ENCODE peak calls at places on chromosome 9, in six cellular contexts. H is stomach, D is A549, R is RWPE2, F is astrocyte, C is adrenal gland. N is an unnamed sample.

GRCh38 chr9:93968451-93969327 is 13.5 kb upstream of the BARX1 start:
- DNase-seq in D (no peak), H (no peak), F (peak), R (no peak), C (no peak), N (no peak)

GRCh38 chr9:138082918-138083636 is 205.5 kb downstream of the CACNA1B start:
- DNase-seq in F (no peak), R (no peak), C (peak), D (no peak), H (peak), N (no peak)

GRCh38 chr9:76456202-76456926 is 2.6 kb upstream of the GCNT1 start:
- DNase-seq in F (peak), R (no peak), D (no peak), H (peak), C (no peak), N (peak)

GRCh38 chr9:4665357-4665756 is 923 bp downstream of the SPATA6L start:
- DNase-seq in D (no peak), R (no peak), C (no peak), F (peak), H (no peak), N (peak)

GRCh38 chr9:81575976-81576375 is 113.4 kb downstream of the TLE1 start:
- DNase-seq in C (no peak), D (no peak), R (no peak), F (peak), H (no peak), N (peak)

GRCh38 chr9:893843-894420 is 52.4 kb downstream of the DMRT1 start:
- DNase-seq in C (peak), R (no peak), F (peak), D (peak), H (peak), N (peak)

GRCh38 chr9:92480332-92480771 is 2.0 kb downstream of the ASPN start:
- DNase-seq in D (no peak), R (no peak), H (no peak), C (no peak), F (peak), N (peak)

GRCh38 chr9:16870606-16871357 is at the start of gene BNC2:
- DNase-seq in C (peak), H (no peak), R (no peak), F (peak), D (peak), N (peak)

GRCh38 chr9:68750786-68751185 is 45.7 kb downstream of the PIP5K1B start:
- DNase-seq in D (no peak), F (no peak), R (no peak), C (no peak), H (no peak), N (no peak)

GRCh38 chr9:83448606-83449005 is 89.6 kb downstream of the FRMD3 start:
- DNase-seq in C (peak), D (no peak), F (no peak), R (no peak), H (no peak), N (no peak)

GRCh38 chr9:72991772-72992171 is 38.9 kb upstream of the ALDH1A1 start:
- DNase-seq in R (no peak), H (no peak), D (no peak), F (no peak), C (no peak), N (no peak)

GRCh38 chr9:129597355-129598088 is 23.4 kb downstream of the C9orf50 start:
- DNase-seq in C (peak), R (no peak), H (peak), F (peak), D (peak), N (peak)

GRCh38 chr9:15306068-15306756 is 804 bp downstream of the TTC39B start:
- DNase-seq in R (peak), F (peak), H (peak), C (peak), D (no peak), N (peak)

GRCh38 chr9:103798620-103799019 is 295.5 kb upstream of the SMC2 start:
- DNase-seq in R (no peak), C (no peak), D (peak), F (peak), H (no peak), N (peak)

GRCh38 chr9:3455088-3455487 is 70.7 kb downstream of the RFX3 start:
- DNase-seq in H (no peak), R (no peak), C (no peak), F (no peak), D (no peak), N (peak)

GRCh38 chr9:33676746-33677505 is 118.4 kb upstream of the PRSS3 start:
- DNase-seq in C (peak), H (peak), R (no peak), D (peak), F (peak), N (no peak)

GRCh38 chr9:30349526-30350513 is 2034.6 kb upstream of the ACO1 start:
- DNase-seq in R (no peak), C (no peak), H (no peak), D (no peak), F (no peak), N (no peak)

GRCh38 chr9:26643826-26644225 is 248.8 kb downstream of the CAAP1 start:
- DNase-seq in R (no peak), H (no peak), F (no peak), C (no peak), D (no peak), N (no peak)

GRCh38 chr9:88949425-88949824 is 41.8 kb upstream of the S1PR3 start:
- DNase-seq in H (peak), F (peak), D (no peak), C (peak), R (no peak), N (peak)

GRCh38 chr9:91898451-91899433 is 51.3 kb downstream of the ROR2 start:
- DNase-seq in C (peak), R (no peak), H (peak), F (peak), D (no peak), N (peak)

GRCh38 chr9:123387686-123388085 is 31.7 kb downstream of the CRB2 start:
- DNase-seq in D (no peak), R (no peak), F (no peak), C (no peak), H (no peak), N (no peak)

GRCh38 chr9:134338394-134339182 is 12.3 kb downstream of the RXRA start:
- DNase-seq in H (peak), D (no peak), F (no peak), C (no peak), R (no peak), N (no peak)

GRCh38 chr9:131776473-131776872 is 36.6 kb upstream of the RAPGEF1 start:
- DNase-seq in F (peak), C (peak), H (no peak), D (no peak), R (no peak), N (peak)

GRCh38 chr9:127208416-127208815 is 56.2 kb upstream of the GARNL3 start:
- DNase-seq in C (no peak), H (no peak), F (no peak), D (no peak), R (no peak), N (no peak)

GRCh38 chr9:85745203-85745602 is 3.4 kb upstream of the AGTPBP1 start:
- DNase-seq in F (no peak), H (no peak), C (no peak), R (no peak), D (no peak), N (no peak)

GRCh38 chr9:127049044-127049443 is 73.4 kb downstream of the ANGPTL2 start:
- DNase-seq in D (peak), H (peak), F (peak), R (no peak), C (peak), N (peak)

GRCh38 chr9:133877967-133878366 is 114.2 kb downstream of the VAV2 start:
- DNase-seq in D (no peak), F (no peak), H (no peak), C (no peak), R (no peak), N (no peak)

GRCh38 chr9:86945868-86946711 is 1.2 kb downstream of the GAS1 start:
- DNase-seq in D (peak), F (peak), R (peak), C (peak), H (peak), N (peak)

GRCh38 chr9:80951675-80952074 is 737.7 kb downstream of the TLE1 start:
- DNase-seq in H (no peak), C (no peak), D (no peak), F (peak), R (no peak), N (no peak)

GRCh38 chr9:19934301-19934868 is 145.5 kb upstream of the SLC24A2 start:
- DNase-seq in D (no peak), F (peak), C (peak), R (no peak), H (peak), N (peak)

GRCh38 chr9:96618209-96619108 is 1.2 kb downstream of the CDC14B start:
- DNase-seq in R (no peak), D (peak), F (no peak), C (peak), H (peak), N (peak)

GRCh38 chr9:120733190-120733589 is 18.9 kb upstream of the MEGF9 start:
- DNase-seq in R (no peak), D (no peak), H (peak), C (no peak), F (peak), N (peak)

GRCh38 chr9:109264865-109265532 is 55.9 kb downstream of the EPB41L4B start:
- DNase-seq in H (peak), F (no peak), R (peak), D (no peak), C (no peak), N (no peak)

GRCh38 chr9:109923371-109923770 is 143.4 kb downstream of the PALM2AKAP2 start:
- DNase-seq in F (no peak), D (no peak), R (no peak), C (no peak), H (no peak), N (no peak)

GRCh38 chr9:77651203-77651602 is 3.1 kb upstream of the GNA14 start:
- DNase-seq in C (no peak), H (no peak), D (no peak), R (no peak), F (no peak), N (no peak)

GRCh38 chr9:77647267-77647658 is 859 bp downstream of the GNA14 start:
- DNase-seq in F (no peak), R (no peak), D (no peak), H (no peak), C (no peak), N (no peak)

GRCh38 chr9:77648458-77649108 is 461 bp upstream of the GNA14 start:
- DNase-seq in H (peak), R (no peak), F (peak), D (no peak), C (peak), N (peak)

GRCh38 chr9:77647659-77648457 is at the start of gene GNA14:
- DNase-seq in D (no peak), F (peak), C (no peak), R (no peak), H (no peak), N (peak)

GRCh38 chr9:77649109-77649812 is 1.1 kb upstream of the GNA14 start:
- DNase-seq in F (peak), R (no peak), D (peak), C (no peak), H (no peak), N (peak)
- H3K4me3 ChIP-seq in F (no peak), R (no peak), D (no peak), C (no peak), H (peak), N (no peak)

GRCh38 chr9:114619205-114619758 is 8.2 kb downstream of the TMEM268 start:
- DNase-seq in F (no peak), R (no peak), D (no peak), C (no peak), H (peak), N (no peak)
- H3K4me3 ChIP-seq in F (no peak), R (peak), D (no peak), C (no peak), H (peak), N (no peak)

GRCh38 chr9:36867241-36867640 is 166.8 kb downstream of the PAX5 start:
- DNase-seq in D (no peak), H (no peak), F (no peak), C (no peak), R (no peak), N (no peak)

GRCh38 chr9:36866840-36867239 is 167.2 kb downstream of the PAX5 start:
- DNase-seq in F (no peak), D (peak), C (no peak), H (no peak), R (no peak), N (no peak)

GRCh38 chr9:36867672-36868471 is 166.2 kb downstream of the PAX5 start:
- DNase-seq in R (no peak), F (no peak), H (peak), D (no peak), C (no peak), N (no peak)

GRCh38 chr9:36864491-36865410 is 169.3 kb downstream of the PAX5 start:
- DNase-seq in H (no peak), D (no peak), R (no peak), F (no peak), C (no peak), N (no peak)

DNA sequence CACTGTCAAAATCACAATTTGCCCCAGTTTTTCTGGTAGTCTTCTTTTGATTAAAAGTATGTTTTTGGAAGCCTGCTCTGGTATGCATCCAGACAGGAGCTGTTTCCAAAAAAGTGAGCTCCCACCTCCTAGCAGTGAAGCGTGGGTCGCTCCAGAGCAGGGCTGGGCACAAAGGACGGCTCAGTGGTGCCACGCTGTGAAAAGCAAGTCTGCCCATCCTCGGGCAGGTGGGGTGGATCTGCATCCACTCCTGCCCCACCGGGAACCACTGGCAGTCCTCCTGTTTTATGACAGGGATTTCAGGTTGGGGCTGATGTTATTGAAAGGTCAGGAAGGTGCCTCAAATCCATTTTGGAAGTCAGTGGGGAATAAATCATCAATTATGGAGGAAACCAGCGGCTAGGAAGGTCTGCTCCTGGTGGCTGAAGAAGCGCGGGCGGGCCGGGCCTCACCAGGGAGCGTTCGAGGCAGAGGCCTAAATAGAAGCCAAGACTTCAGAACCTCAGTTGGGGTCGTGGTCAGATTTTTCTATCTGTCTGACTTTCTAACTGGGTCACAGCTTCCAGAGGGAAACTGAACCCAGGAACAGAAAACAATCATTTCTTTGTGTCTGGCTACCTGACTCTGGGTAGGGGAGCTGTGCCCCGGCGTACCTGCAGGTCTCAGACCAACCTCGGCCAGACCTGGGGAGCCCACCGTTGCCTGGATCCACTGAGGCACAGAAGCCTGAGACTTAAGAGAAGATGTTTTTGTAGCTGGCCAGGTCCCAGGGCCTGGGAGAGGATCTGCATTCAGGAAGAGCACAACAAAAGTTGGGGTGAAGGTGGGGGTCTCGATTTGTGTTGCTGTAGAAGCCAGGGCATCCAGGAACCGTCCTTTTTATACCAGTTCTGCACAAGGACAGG is 168.1 kb downstream of the PAX5 start:
- DNase-seq in F (no peak), H (no peak), R (no peak), C (no peak), D (no peak), N (no peak)
- H3K4me3 ChIP-seq in F (no peak), H (no peak), R (no peak), C (no peak), D (no peak), N (no peak)

GRCh38 chr9:106866243-106866642 is 3.3 kb downstream of the ZNF462 start:
- DNase-seq in H (no peak), F (no peak), R (no peak), C (no peak), D (no peak), N (no peak)
- H3K4me3 ChIP-seq in H (no peak), F (no peak), R (no peak), C (no peak), D (no peak), N (no peak)

DNA sequence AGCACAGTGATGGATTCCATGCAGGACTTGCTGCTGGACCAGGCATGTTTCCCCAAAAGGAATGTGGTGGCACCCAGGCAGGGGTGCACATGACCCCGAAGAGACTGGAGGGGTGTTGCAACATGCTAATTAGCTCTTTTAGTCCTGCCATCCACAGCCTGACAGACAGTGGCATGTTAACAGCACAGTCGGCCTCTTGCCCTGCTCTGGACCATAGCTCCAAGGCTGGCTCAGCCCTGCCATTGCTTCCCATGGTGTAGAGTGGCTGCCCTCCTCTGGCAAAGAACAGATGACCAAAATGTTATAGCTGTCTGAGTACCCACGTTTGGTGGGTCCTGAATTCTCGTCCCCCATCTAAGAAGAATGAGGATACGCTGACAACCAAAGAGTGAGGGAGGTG is 736.4 kb upstream of the PTPRD start:
- DNase-seq in R (no peak), F (no peak), H (no peak), C (no peak), D (no peak), N (no peak)
- H3K4me3 ChIP-seq in R (no peak), F (no peak), H (no peak), C (no peak), D (no peak), N (no peak)

GRCh38 chr9:70387663-70388062 is 26.8 kb downstream of the KLF9 start:
- DNase-seq in D (no peak), C (no peak), F (no peak), R (no peak), H (no peak), N (no peak)
- H3K4me3 ChIP-seq in D (no peak), C (no peak), F (no peak), R (no peak), H (no peak), N (no peak)

GRCh38 chr9:107020040-107020530 is 157.1 kb downstream of the ZNF462 start:
- DNase-seq in C (no peak), F (peak), H (no peak), D (no peak), R (no peak), N (peak)

GRCh38 chr9:107019216-107019615 is 156.2 kb downstream of the ZNF462 start:
- DNase-seq in C (no peak), D (no peak), F (peak), H (no peak), R (no peak), N (peak)

DNA sequence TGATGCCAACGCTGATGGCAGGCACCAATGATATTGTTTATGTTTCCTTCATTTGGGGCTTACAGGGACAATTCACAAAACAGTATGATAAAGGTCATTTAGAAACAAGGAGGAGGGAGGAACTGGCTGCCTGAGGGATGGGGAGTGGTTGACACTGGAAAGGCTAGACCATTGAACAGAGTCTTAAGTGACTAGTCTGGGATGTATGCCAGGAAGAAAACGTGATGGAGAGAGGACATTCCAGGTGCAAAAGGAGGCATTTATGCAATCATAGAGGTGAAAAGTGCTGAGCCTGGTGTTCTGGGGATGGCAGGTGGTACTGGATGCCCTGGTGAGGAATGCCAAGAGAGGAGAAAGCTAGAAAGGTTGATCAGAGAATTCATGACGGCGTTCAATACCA is 153.4 kb downstream of the ZNF462 start:
- DNase-seq in H (no peak), D (no peak), C (no peak), R (no peak), F (no peak), N (no peak)
- H3K4me3 ChIP-seq in H (no peak), D (no peak), C (no peak), R (no peak), F (no peak), N (no peak)

N was measured in cardiac fibroblast.